ENCODE peak calls at places on chromosomes 1 and 21, in six cellular contexts. One of them, this sample, is unnamed.

GRCh38 chr1:48750089-48750488 is 26.6 kb downstream of the BEND5 start:
- DNase-seq in Calu3: no peak
- DNase-seq in hepatocyte: no peak
- DNase-seq in body of pancreas: no peak
- DNase-seq in GM13976: peak; percentile 21
- DNase-seq in CD8-positive, alpha-beta T cell: no peak
- DNase-seq in this sample: no peak

GRCh38 chr1:165828103-165828558 is 717 bp downstream of the UCK2 start:
- DNase-seq in CD8-positive, alpha-beta T cell: peak; percentile 27
- DNase-seq in hepatocyte: peak; percentile 65
- DNase-seq in GM13976: peak; percentile 73
- DNase-seq in body of pancreas: peak; percentile 56
- DNase-seq in Calu3: peak; percentile 70
- DNase-seq in this sample: peak; percentile 79

GRCh38 chr21:42737969-42738590 is 84.7 kb downstream of the PDE9A start:
- DNase-seq in hepatocyte: peak; percentile 65
- DNase-seq in Calu3: peak; percentile 24
- DNase-seq in body of pancreas: no peak
- DNase-seq in GM13976: no peak
- DNase-seq in CD8-positive, alpha-beta T cell: peak; percentile 27
- DNase-seq in this sample: no peak

GRCh38 chr1:228340686-228341449 is 65.8 kb downstream of the TRIM11 start:
- DNase-seq in CD8-positive, alpha-beta T cell: peak; percentile 2
- DNase-seq in Calu3: peak; percentile 73
- DNase-seq in GM13976: no peak
- DNase-seq in body of pancreas: peak; percentile 3
- DNase-seq in hepatocyte: no peak
- DNase-seq in this sample: no peak

GRCh38 chr1:223670458-223671159 is 5.1 kb upstream of the CAPN8 start:
- DNase-seq in Calu3: peak; percentile 70
- DNase-seq in hepatocyte: peak; percentile 44
- DNase-seq in CD8-positive, alpha-beta T cell: no peak
- DNase-seq in body of pancreas: peak; percentile 34
- DNase-seq in GM13976: peak; percentile 37
- DNase-seq in this sample: peak; percentile 34

GRCh38 chr1:116306837-116307442 is 66.1 kb upstream of the ATP1A1 start:
- DNase-seq in GM13976: no peak
- DNase-seq in body of pancreas: no peak
- DNase-seq in CD8-positive, alpha-beta T cell: no peak
- DNase-seq in hepatocyte: no peak
- DNase-seq in Calu3: no peak
- DNase-seq in this sample: no peak

GRCh38 chr1:113508364-113509164 is 118.2 kb downstream of the MAGI3 start:
- DNase-seq in body of pancreas: no peak
- DNase-seq in hepatocyte: peak; percentile 25
- DNase-seq in GM13976: no peak
- DNase-seq in Calu3: no peak
- DNase-seq in CD8-positive, alpha-beta T cell: no peak
- DNase-seq in this sample: no peak

GRCh38 chr1:203177471-203178039 is 1.9 kb upstream of the MYBPH start:
- DNase-seq in CD8-positive, alpha-beta T cell: no peak
- DNase-seq in hepatocyte: no peak
- DNase-seq in Calu3: no peak
- DNase-seq in body of pancreas: no peak
- DNase-seq in GM13976: no peak
- DNase-seq in this sample: no peak

GRCh38 chr21:31282095-31282709 is 61.9 kb downstream of the TIAM1 start:
- DNase-seq in body of pancreas: no peak
- DNase-seq in GM13976: no peak
- DNase-seq in hepatocyte: peak; percentile 35
- DNase-seq in Calu3: no peak
- DNase-seq in CD8-positive, alpha-beta T cell: no peak
- DNase-seq in this sample: no peak

GRCh38 chr1:64841330-64842065 is 96.6 kb downstream of the RAVER2 start:
- DNase-seq in hepatocyte: no peak
- DNase-seq in CD8-positive, alpha-beta T cell: no peak
- DNase-seq in GM13976: no peak
- DNase-seq in body of pancreas: no peak
- DNase-seq in Calu3: no peak
- DNase-seq in this sample: no peak

GRCh38 chr1:35605071-35605881 is 32.2 kb downstream of the TFAP2E start:
- DNase-seq in hepatocyte: no peak
- DNase-seq in CD8-positive, alpha-beta T cell: no peak
- DNase-seq in body of pancreas: no peak
- DNase-seq in GM13976: no peak
- DNase-seq in Calu3: no peak
- DNase-seq in this sample: no peak

GRCh38 chr1:6073480-6074053 is 27.9 kb downstream of the KCNAB2 start:
- DNase-seq in hepatocyte: no peak
- DNase-seq in CD8-positive, alpha-beta T cell: no peak
- DNase-seq in body of pancreas: no peak
- DNase-seq in Calu3: no peak
- DNase-seq in GM13976: no peak
- DNase-seq in this sample: no peak

GRCh38 chr1:205578780-205579571 is 52.8 kb downstream of the ELK4 start:
- DNase-seq in CD8-positive, alpha-beta T cell: no peak
- DNase-seq in body of pancreas: peak; percentile 9
- DNase-seq in hepatocyte: no peak
- DNase-seq in GM13976: no peak
- DNase-seq in Calu3: peak; percentile 50
- DNase-seq in this sample: no peak

GRCh38 chr1:178192686-178193085 is 98.8 kb downstream of the RASAL2 start:
- DNase-seq in Calu3: peak; percentile 63
- DNase-seq in GM13976: no peak
- DNase-seq in hepatocyte: peak; percentile 28
- DNase-seq in CD8-positive, alpha-beta T cell: no peak
- DNase-seq in body of pancreas: peak; percentile 60
- DNase-seq in this sample: no peak

GRCh38 chr1:82517586-82517985 is 716.9 kb downstream of the ADGRL2 start:
- DNase-seq in hepatocyte: peak; percentile 31
- DNase-seq in Calu3: no peak
- DNase-seq in body of pancreas: no peak
- DNase-seq in CD8-positive, alpha-beta T cell: no peak
- DNase-seq in GM13976: no peak
- DNase-seq in this sample: no peak

GRCh38 chr1:27293915-27294314 is 28.0 kb upstream of the TMEM222 start:
- DNase-seq in Calu3: no peak
- DNase-seq in body of pancreas: no peak
- DNase-seq in hepatocyte: no peak
- DNase-seq in CD8-positive, alpha-beta T cell: no peak
- DNase-seq in GM13976: no peak
- DNase-seq in this sample: no peak

GRCh38 chr1:30322859-30323257 is 400.5 kb downstream of the MATN1 start:
- DNase-seq in hepatocyte: no peak
- DNase-seq in GM13976: no peak
- DNase-seq in CD8-positive, alpha-beta T cell: no peak
- DNase-seq in body of pancreas: no peak
- DNase-seq in Calu3: no peak
- DNase-seq in this sample: no peak

GRCh38 chr1:24822887-24823286 is 77.6 kb downstream of the CLIC4 start:
- DNase-seq in hepatocyte: no peak
- DNase-seq in GM13976: no peak
- DNase-seq in Calu3: no peak
- DNase-seq in body of pancreas: no peak
- DNase-seq in CD8-positive, alpha-beta T cell: no peak
- DNase-seq in this sample: no peak

GRCh38 chr1:29503441-29503840 is 267.1 kb downstream of the PTPRU start:
- DNase-seq in body of pancreas: no peak
- DNase-seq in Calu3: no peak
- DNase-seq in GM13976: no peak
- DNase-seq in CD8-positive, alpha-beta T cell: no peak
- DNase-seq in hepatocyte: no peak
- DNase-seq in this sample: no peak

GRCh38 chr1:212699104-212699838 is 369 bp downstream of the BATF3 start:
- DNase-seq in Calu3: peak; percentile 80
- DNase-seq in GM13976: peak; percentile 82
- DNase-seq in body of pancreas: peak; percentile 34
- DNase-seq in CD8-positive, alpha-beta T cell: peak; percentile 48
- DNase-seq in hepatocyte: peak; percentile 72
- DNase-seq in this sample: peak; percentile 82

GRCh38 chr1:233113009-233113712 is 162.8 kb downstream of the NTPCR start:
- DNase-seq in hepatocyte: peak; percentile 87
- DNase-seq in CD8-positive, alpha-beta T cell: no peak
- DNase-seq in Calu3: peak; percentile 79
- DNase-seq in GM13976: peak; percentile 17
- DNase-seq in body of pancreas: peak; percentile 16
- DNase-seq in this sample: no peak

GRCh38 chr1:156336242-156336641 is 1.9 kb downstream of the CCT3 start:
- DNase-seq in GM13976: no peak
- DNase-seq in hepatocyte: no peak
- DNase-seq in CD8-positive, alpha-beta T cell: no peak
- DNase-seq in body of pancreas: no peak
- DNase-seq in Calu3: peak; percentile 27
- DNase-seq in this sample: peak; percentile 25

GRCh38 chr1:64733576-64734288 is 11.1 kb upstream of the RAVER2 start:
- DNase-seq in CD8-positive, alpha-beta T cell: no peak
- DNase-seq in GM13976: no peak
- DNase-seq in hepatocyte: no peak
- DNase-seq in Calu3: no peak
- DNase-seq in body of pancreas: no peak
- DNase-seq in this sample: no peak

GRCh38 chr1:1910033-1910465 is 5.0 kb upstream of the CALML6 start:
- DNase-seq in body of pancreas: no peak
- DNase-seq in Calu3: no peak
- DNase-seq in hepatocyte: peak; percentile 1
- DNase-seq in CD8-positive, alpha-beta T cell: no peak
- DNase-seq in GM13976: no peak
- DNase-seq in this sample: no peak

GRCh38 chr1:70906790-70907189 is 140.8 kb downstream of the PTGER3 start:
- DNase-seq in body of pancreas: no peak
- DNase-seq in CD8-positive, alpha-beta T cell: no peak
- DNase-seq in hepatocyte: no peak
- DNase-seq in Calu3: no peak
- DNase-seq in GM13976: no peak
- DNase-seq in this sample: no peak

GRCh38 chr1:108695515-108695914 is 3.4 kb downstream of the PRPF38B start:
- DNase-seq in CD8-positive, alpha-beta T cell: no peak
- DNase-seq in hepatocyte: no peak
- DNase-seq in body of pancreas: no peak
- DNase-seq in GM13976: no peak
- DNase-seq in Calu3: no peak
- DNase-seq in this sample: no peak

GRCh38 chr1:108691128-108691885 is 803 bp upstream of the PRPF38B start:
- DNase-seq in Calu3: no peak
- DNase-seq in GM13976: no peak
- DNase-seq in CD8-positive, alpha-beta T cell: no peak
- DNase-seq in hepatocyte: no peak
- DNase-seq in body of pancreas: no peak
- DNase-seq in this sample: no peak

GRCh38 chr1:108686609-108687313 is 5.3 kb upstream of the PRPF38B start:
- DNase-seq in CD8-positive, alpha-beta T cell: no peak
- DNase-seq in GM13976: no peak
- DNase-seq in Calu3: no peak
- DNase-seq in hepatocyte: no peak
- DNase-seq in body of pancreas: no peak
- DNase-seq in this sample: no peak

GRCh38 chr1:108692724-108693655 is 880 bp downstream of the PRPF38B start:
- DNase-seq in hepatocyte: peak; percentile 76
- DNase-seq in GM13976: peak; percentile 68
- DNase-seq in CD8-positive, alpha-beta T cell: peak; percentile 45
- DNase-seq in Calu3: peak; percentile 36
- DNase-seq in body of pancreas: peak; percentile 48
- DNase-seq in this sample: peak; percentile 68

GRCh38 chr1:108691886-108692723 is at the start of gene PRPF38B:
- DNase-seq in body of pancreas: peak; percentile 94
- DNase-seq in GM13976: peak; percentile 95
- DNase-seq in hepatocyte: peak; percentile 95
- DNase-seq in CD8-positive, alpha-beta T cell: peak; percentile 92
- DNase-seq in Calu3: peak; percentile 87
- DNase-seq in this sample: peak; percentile 93
- TF ChIP-seq CTCF in body of pancreas: no peak
- TF ChIP-seq CTCF in GM13976: no peak
- TF ChIP-seq CTCF in hepatocyte: peak; percentile 2
- TF ChIP-seq CTCF in CD8-positive, alpha-beta T cell: no peak
- TF ChIP-seq CTCF in Calu3: no peak
- TF ChIP-seq CTCF in this sample: no peak

GRCh38 chr21:33560965-33561364 is 18.1 kb downstream of the SON start:
- DNase-seq in body of pancreas: no peak
- DNase-seq in Calu3: no peak
- DNase-seq in CD8-positive, alpha-beta T cell: no peak
- DNase-seq in GM13976: no peak
- DNase-seq in hepatocyte: no peak
- DNase-seq in this sample: no peak
- TF ChIP-seq CTCF in body of pancreas: no peak
- TF ChIP-seq CTCF in Calu3: no peak
- TF ChIP-seq CTCF in CD8-positive, alpha-beta T cell: no peak
- TF ChIP-seq CTCF in GM13976: no peak
- TF ChIP-seq CTCF in hepatocyte: no peak
- TF ChIP-seq CTCF in this sample: no peak

DNA sequence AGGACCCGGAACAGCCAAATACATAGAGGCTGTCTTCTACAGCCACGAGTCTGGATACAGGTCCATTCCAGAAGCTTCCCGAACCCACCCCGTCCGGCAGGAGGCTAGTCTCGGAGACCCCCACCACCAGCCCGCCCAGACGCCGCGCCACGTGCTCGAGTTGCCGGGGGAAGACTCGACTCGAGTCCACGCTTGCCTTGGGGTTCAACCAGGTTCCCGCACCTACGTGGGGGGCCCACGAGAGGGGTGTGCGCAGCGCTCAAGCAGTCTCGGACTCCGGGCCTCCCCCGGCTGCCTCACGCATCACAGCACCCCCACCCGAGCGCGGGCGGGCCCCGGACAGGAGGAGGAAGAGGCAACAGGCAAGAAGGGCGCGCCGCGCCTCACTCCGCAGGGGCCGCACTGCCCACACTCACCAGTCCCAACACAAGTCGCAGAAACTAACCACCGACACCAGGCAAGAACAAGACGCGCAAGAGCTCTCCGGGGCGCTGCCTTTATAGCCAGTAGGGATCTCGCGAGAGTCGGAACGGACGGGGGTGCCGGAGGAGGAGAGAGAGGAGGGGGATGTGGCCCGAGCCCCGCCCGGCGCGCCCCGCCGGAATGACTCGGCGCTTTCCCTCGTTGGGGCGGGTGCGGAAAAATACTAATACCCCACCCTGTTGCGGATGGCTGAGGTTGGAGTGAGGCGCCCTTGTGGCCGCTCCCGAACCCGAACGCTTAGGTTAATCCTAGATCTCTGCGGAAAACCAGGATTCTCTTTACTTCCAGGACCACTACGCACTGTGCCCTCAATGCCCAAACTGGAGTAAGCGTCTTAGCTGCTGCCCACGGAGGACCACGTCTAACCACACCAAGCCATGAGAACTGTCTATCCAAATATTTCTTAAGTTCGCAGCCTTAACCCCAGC is at the start of gene PRDX1:
- DNase-seq in CD8-positive, alpha-beta T cell: peak; percentile 95
- DNase-seq in GM13976: peak; percentile 96
- DNase-seq in body of pancreas: peak; percentile 96
- DNase-seq in Calu3: peak; percentile 97
- DNase-seq in hepatocyte: peak; percentile 97
- DNase-seq in this sample: peak; percentile 93
- TF ChIP-seq CTCF in CD8-positive, alpha-beta T cell: no peak
- TF ChIP-seq CTCF in GM13976: no peak
- TF ChIP-seq CTCF in body of pancreas: peak; percentile 21
- TF ChIP-seq CTCF in Calu3: no peak
- TF ChIP-seq CTCF in hepatocyte: no peak
- TF ChIP-seq CTCF in this sample: no peak

DNA sequence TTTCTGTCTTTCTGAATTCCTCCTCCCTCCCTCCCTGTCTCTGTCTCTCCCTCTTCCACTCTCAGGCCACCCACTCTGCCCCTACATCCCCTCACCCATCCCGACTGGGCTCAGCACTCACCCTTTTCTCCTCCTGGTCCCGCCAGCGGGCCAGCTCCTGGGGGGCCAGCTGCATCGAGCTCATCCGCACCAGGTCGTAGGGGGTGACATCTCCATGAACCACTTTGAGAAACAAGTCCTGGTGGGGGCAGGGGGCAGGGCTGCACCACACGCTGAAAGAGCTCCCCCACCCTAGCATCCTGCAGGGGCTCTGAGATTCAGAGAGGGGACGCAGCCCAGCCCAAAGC is 17.8 kb downstream of the SPOCD1 start:
- DNase-seq in hepatocyte: no peak
- DNase-seq in Calu3: no peak
- DNase-seq in body of pancreas: no peak
- DNase-seq in GM13976: no peak
- DNase-seq in CD8-positive, alpha-beta T cell: no peak
- DNase-seq in this sample: no peak
- TF ChIP-seq CTCF in hepatocyte: no peak
- TF ChIP-seq CTCF in Calu3: no peak
- TF ChIP-seq CTCF in body of pancreas: no peak
- TF ChIP-seq CTCF in GM13976: no peak
- TF ChIP-seq CTCF in CD8-positive, alpha-beta T cell: no peak
- TF ChIP-seq CTCF in this sample: no peak

This sample was measured in GM20000.